ENCODE peak calls at places on chromosomes 5 and 9, in six cellular contexts. One of them, this sample, is unnamed.

GRCh38 chr5:81834021-81834660 is 83.2 kb upstream of the SSBP2 start:
- DNase-seq in activated effector memory CD4-positive, alpha-beta T cell treated with Interleukin-2 at 50 U/mL for 16 hours: no peak
- DNase-seq in HTR-8/SVneo: no peak
- DNase-seq in left cardiac atrium: no peak
- DNase-seq in NAMALWA: no peak
- DNase-seq in type B pancreatic cell: no peak
- DNase-seq in this sample: no peak

GRCh38 chr9:131500939-131501541 is 1.7 kb upstream of the POMT1 start:
- DNase-seq in activated effector memory CD4-positive, alpha-beta T cell treated with Interleukin-2 at 50 U/mL for 16 hours: peak
- DNase-seq in HTR-8/SVneo: no peak
- DNase-seq in left cardiac atrium: no peak
- DNase-seq in NAMALWA: peak
- DNase-seq in type B pancreatic cell: no peak
- DNase-seq in this sample: no peak

GRCh38 chr5:9820696-9821449 is 190.7 kb upstream of the TAS2R1 start:
- DNase-seq in activated effector memory CD4-positive, alpha-beta T cell treated with Interleukin-2 at 50 U/mL for 16 hours: no peak
- DNase-seq in HTR-8/SVneo: no peak
- DNase-seq in left cardiac atrium: no peak
- DNase-seq in NAMALWA: no peak
- DNase-seq in type B pancreatic cell: no peak
- DNase-seq in this sample: no peak

GRCh38 chr9:120610975-120611689 is 31.2 kb upstream of the CDK5RAP2 start:
- DNase-seq in activated effector memory CD4-positive, alpha-beta T cell treated with Interleukin-2 at 50 U/mL for 16 hours: no peak
- DNase-seq in HTR-8/SVneo: no peak
- DNase-seq in left cardiac atrium: no peak
- DNase-seq in NAMALWA: peak
- DNase-seq in type B pancreatic cell: no peak
- DNase-seq in this sample: no peak

GRCh38 chr9:101578378-101578777 is 16.4 kb downstream of the PPP3R2 start:
- DNase-seq in activated effector memory CD4-positive, alpha-beta T cell treated with Interleukin-2 at 50 U/mL for 16 hours: no peak
- DNase-seq in HTR-8/SVneo: no peak
- DNase-seq in left cardiac atrium: no peak
- DNase-seq in NAMALWA: peak
- DNase-seq in type B pancreatic cell: no peak
- DNase-seq in this sample: no peak

GRCh38 chr5:20229286-20230005 is 241.4 kb upstream of the CDH18 start:
- DNase-seq in activated effector memory CD4-positive, alpha-beta T cell treated with Interleukin-2 at 50 U/mL for 16 hours: no peak
- DNase-seq in HTR-8/SVneo: no peak
- DNase-seq in left cardiac atrium: no peak
- DNase-seq in NAMALWA: no peak
- DNase-seq in type B pancreatic cell: no peak
- DNase-seq in this sample: no peak

GRCh38 chr5:68730220-68731010 is 363.4 kb upstream of the SLC30A5 start:
- DNase-seq in activated effector memory CD4-positive, alpha-beta T cell treated with Interleukin-2 at 50 U/mL for 16 hours: no peak
- DNase-seq in HTR-8/SVneo: no peak
- DNase-seq in left cardiac atrium: peak
- DNase-seq in NAMALWA: no peak
- DNase-seq in type B pancreatic cell: no peak
- DNase-seq in this sample: no peak

GRCh38 chr5:176642675-176643490 is 4.4 kb upstream of the TSPAN17 start:
- DNase-seq in activated effector memory CD4-positive, alpha-beta T cell treated with Interleukin-2 at 50 U/mL for 16 hours: no peak
- DNase-seq in HTR-8/SVneo: no peak
- DNase-seq in left cardiac atrium: no peak
- DNase-seq in NAMALWA: no peak
- DNase-seq in type B pancreatic cell: no peak
- DNase-seq in this sample: no peak

GRCh38 chr5:143341807-143342570 is 61.5 kb downstream of the NR3C1 start:
- DNase-seq in activated effector memory CD4-positive, alpha-beta T cell treated with Interleukin-2 at 50 U/mL for 16 hours: no peak
- DNase-seq in HTR-8/SVneo: no peak
- DNase-seq in left cardiac atrium: no peak
- DNase-seq in NAMALWA: no peak
- DNase-seq in type B pancreatic cell: no peak
- DNase-seq in this sample: no peak

GRCh38 chr5:64606926-64607325 is 83.4 kb upstream of the SHISAL2B start:
- DNase-seq in activated effector memory CD4-positive, alpha-beta T cell treated with Interleukin-2 at 50 U/mL for 16 hours: no peak
- DNase-seq in HTR-8/SVneo: no peak
- DNase-seq in left cardiac atrium: no peak
- DNase-seq in NAMALWA: no peak
- DNase-seq in type B pancreatic cell: no peak
- DNase-seq in this sample: no peak

GRCh38 chr9:121808781-121809180 is 157.3 kb downstream of the DAB2IP start:
- DNase-seq in activated effector memory CD4-positive, alpha-beta T cell treated with Interleukin-2 at 50 U/mL for 16 hours: no peak
- DNase-seq in HTR-8/SVneo: no peak
- DNase-seq in left cardiac atrium: no peak
- DNase-seq in NAMALWA: no peak
- DNase-seq in type B pancreatic cell: no peak
- DNase-seq in this sample: no peak

GRCh38 chr5:33091571-33092363 is 349.0 kb upstream of the TARS1 start:
- DNase-seq in activated effector memory CD4-positive, alpha-beta T cell treated with Interleukin-2 at 50 U/mL for 16 hours: no peak
- DNase-seq in HTR-8/SVneo: no peak
- DNase-seq in left cardiac atrium: no peak
- DNase-seq in NAMALWA: no peak
- DNase-seq in type B pancreatic cell: no peak
- DNase-seq in this sample: no peak

GRCh38 chr5:61347088-61347487 is 15.0 kb downstream of the ZSWIM6 start:
- DNase-seq in activated effector memory CD4-positive, alpha-beta T cell treated with Interleukin-2 at 50 U/mL for 16 hours: no peak
- DNase-seq in HTR-8/SVneo: no peak
- DNase-seq in left cardiac atrium: no peak
- DNase-seq in NAMALWA: no peak
- DNase-seq in type B pancreatic cell: no peak
- DNase-seq in this sample: no peak

GRCh38 chr5:85049020-85049419 is 664.3 kb upstream of the EDIL3 start:
- DNase-seq in activated effector memory CD4-positive, alpha-beta T cell treated with Interleukin-2 at 50 U/mL for 16 hours: no peak
- DNase-seq in HTR-8/SVneo: no peak
- DNase-seq in left cardiac atrium: no peak
- DNase-seq in NAMALWA: peak
- DNase-seq in type B pancreatic cell: no peak
- DNase-seq in this sample: no peak

GRCh38 chr5:150000990-150001659 is 586 bp downstream of the HMGXB3 start:
- DNase-seq in activated effector memory CD4-positive, alpha-beta T cell treated with Interleukin-2 at 50 U/mL for 16 hours: peak
- DNase-seq in HTR-8/SVneo: no peak
- DNase-seq in left cardiac atrium: peak
- DNase-seq in NAMALWA: peak
- DNase-seq in type B pancreatic cell: peak
- DNase-seq in this sample: peak

GRCh38 chr9:35719546-35719945 is 12.4 kb downstream of the TLN1 start:
- DNase-seq in activated effector memory CD4-positive, alpha-beta T cell treated with Interleukin-2 at 50 U/mL for 16 hours: no peak
- DNase-seq in HTR-8/SVneo: no peak
- DNase-seq in left cardiac atrium: no peak
- DNase-seq in NAMALWA: no peak
- DNase-seq in type B pancreatic cell: no peak
- DNase-seq in this sample: no peak

GRCh38 chr5:142839711-142840441 is 69.7 kb downstream of the ARHGAP26 start:
- DNase-seq in activated effector memory CD4-positive, alpha-beta T cell treated with Interleukin-2 at 50 U/mL for 16 hours: no peak
- DNase-seq in HTR-8/SVneo: no peak
- DNase-seq in left cardiac atrium: peak
- DNase-seq in NAMALWA: no peak
- DNase-seq in type B pancreatic cell: no peak
- DNase-seq in this sample: no peak

GRCh38 chr5:67619235-67619634 is 422.6 kb upstream of the CD180 start:
- DNase-seq in activated effector memory CD4-positive, alpha-beta T cell treated with Interleukin-2 at 50 U/mL for 16 hours: no peak
- DNase-seq in HTR-8/SVneo: no peak
- DNase-seq in left cardiac atrium: no peak
- DNase-seq in NAMALWA: no peak
- DNase-seq in type B pancreatic cell: no peak
- DNase-seq in this sample: no peak

GRCh38 chr5:103562453-103563157 is at the start of gene NUDT12:
- DNase-seq in activated effector memory CD4-positive, alpha-beta T cell treated with Interleukin-2 at 50 U/mL for 16 hours: peak
- DNase-seq in HTR-8/SVneo: peak
- DNase-seq in left cardiac atrium: peak
- DNase-seq in NAMALWA: no peak
- DNase-seq in type B pancreatic cell: peak
- DNase-seq in this sample: peak

GRCh38 chr9:136138566-136138965 is 19.9 kb upstream of the TMEM250 start:
- DNase-seq in activated effector memory CD4-positive, alpha-beta T cell treated with Interleukin-2 at 50 U/mL for 16 hours: no peak
- DNase-seq in HTR-8/SVneo: no peak
- DNase-seq in left cardiac atrium: no peak
- DNase-seq in NAMALWA: peak
- DNase-seq in type B pancreatic cell: no peak
- DNase-seq in this sample: no peak

GRCh38 chr9:69945671-69946141 is 97.9 kb upstream of the MAMDC2 start:
- DNase-seq in activated effector memory CD4-positive, alpha-beta T cell treated with Interleukin-2 at 50 U/mL for 16 hours: no peak
- DNase-seq in HTR-8/SVneo: no peak
- DNase-seq in left cardiac atrium: peak
- DNase-seq in NAMALWA: no peak
- DNase-seq in type B pancreatic cell: no peak
- DNase-seq in this sample: no peak

GRCh38 chr5:96324708-96325107 is 108.3 kb downstream of the PCSK1 start:
- DNase-seq in activated effector memory CD4-positive, alpha-beta T cell treated with Interleukin-2 at 50 U/mL for 16 hours: no peak
- DNase-seq in HTR-8/SVneo: no peak
- DNase-seq in left cardiac atrium: no peak
- DNase-seq in NAMALWA: no peak
- DNase-seq in type B pancreatic cell: no peak
- DNase-seq in this sample: no peak

GRCh38 chr9:133876144-133876543 is 116.0 kb downstream of the VAV2 start:
- DNase-seq in activated effector memory CD4-positive, alpha-beta T cell treated with Interleukin-2 at 50 U/mL for 16 hours: no peak
- DNase-seq in HTR-8/SVneo: no peak
- DNase-seq in left cardiac atrium: peak
- DNase-seq in NAMALWA: peak
- DNase-seq in type B pancreatic cell: no peak
- DNase-seq in this sample: no peak